ENCODE peak calls at places on chromosomes 11 and 22, in five cellular contexts. L, A, V, I and Q are unnamed samples.
A peak's percentile ranks its signal among the peaks of the same experiment; 100 is the strongest.

GRCh38 chr11:34997872-34998548 is 81.6 kb downstream of the PDHX start:
- DNase-seq in A (no peak), L (peak; percentile 65), V (peak; percentile 57), I (no peak), Q (peak; percentile 59)

GRCh38 chr11:130122141-130122575 is 37.4 kb upstream of the ST14 start:
- DNase-seq in A (peak; percentile 60), V (peak; percentile 65), I (no peak), L (peak; percentile 47), Q (no peak)

GRCh38 chr11:48063424-48063978 is 83.1 kb downstream of the PTPRJ start:
- DNase-seq in L (peak; percentile 98), I (no peak), A (peak; percentile 87), V (peak; percentile 27), Q (peak; percentile 95)

GRCh38 chr22:19478466-19479357 is at the start of gene UFD1:
- DNase-seq in A (peak; percentile 62), I (peak; percentile 85), L (peak; percentile 85), V (no peak), Q (peak; percentile 72)

GRCh38 chr11:95512682-95513081 is 276.9 kb downstream of the FAM76B start:
- DNase-seq in I (peak; percentile 37), A (peak; percentile 93), L (peak; percentile 85), V (peak; percentile 95), Q (peak; percentile 98)

GRCh38 chr11:47607380-47607779 is 13.2 kb upstream of the C1QTNF4 start:
- DNase-seq in A (peak; percentile 94), V (no peak), L (peak; percentile 94), I (no peak), Q (peak; percentile 99)

GRCh38 chr22:35215993-35216392 is 41.3 kb upstream of the HMGXB4 start:
- DNase-seq in V (no peak), I (no peak), A (no peak), L (no peak), Q (no peak)

GRCh38 chr11:17651681-17652080 is 67.7 kb upstream of the MYOD1 start:
- DNase-seq in V (no peak), I (no peak), L (no peak), A (no peak), Q (no peak)

GRCh38 chr22:23212061-23213030 is 32.0 kb downstream of the BCR start:
- DNase-seq in A (no peak), V (no peak), I (no peak), L (no peak), Q (no peak)
- TF ChIP-seq CTCF in A (no peak), V (no peak), I (no peak), L (no peak), Q (no peak)

DNA sequence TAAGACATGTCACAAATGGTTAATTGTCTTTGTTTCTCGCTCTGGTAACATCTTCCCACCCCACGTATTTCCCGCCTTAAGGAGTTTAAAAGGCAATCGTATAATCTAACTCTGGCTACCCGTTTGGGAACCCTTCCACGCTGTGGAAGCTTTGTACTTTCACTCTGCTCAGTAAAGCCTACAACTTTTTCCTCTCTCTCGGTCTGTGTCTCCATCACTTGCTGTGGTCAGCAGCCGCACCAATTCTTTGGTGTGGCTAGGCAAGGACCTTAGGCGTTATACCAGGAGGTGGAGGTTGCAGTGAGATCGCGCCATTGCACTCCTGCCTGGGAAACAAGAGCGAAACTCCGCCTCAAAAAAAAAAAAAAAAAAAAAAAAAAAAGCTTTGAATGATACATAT is 1430.0 kb downstream of the LRRC4C start:
- DNase-seq in V (no peak), A (no peak), I (no peak), L (no peak), Q (no peak)
- H3K4me3 ChIP-seq in V (no peak overlapping the region), A (no peak overlapping the region), I (no peak overlapping the region), L (no peak overlapping the region), Q (no peak overlapping the region)

GRCh38 chr22:43202756-43203155 is 15.8 kb upstream of the TTLL12 start:
- DNase-seq in V (no peak), L (no peak), I (no peak), A (no peak), Q (no peak)

GRCh38 chr22:43201486-43202219 is 14.7 kb upstream of the TTLL12 start:
- DNase-seq in V (no peak), L (no peak), A (no peak), I (no peak), Q (no peak)

GRCh38 chr22:43205261-43205691 is 18.3 kb upstream of the TTLL12 start:
- DNase-seq in V (no peak), L (no peak), I (no peak), A (no peak), Q (no peak)

GRCh38 chr22:43202326-43202725 is 15.4 kb upstream of the TTLL12 start:
- DNase-seq in L (no peak), A (no peak), V (no peak), I (no peak), Q (no peak)

GRCh38 chr22:43203471-43203981 is 16.6 kb upstream of the TTLL12 start:
- DNase-seq in I (no peak), A (no peak), V (no peak), L (no peak), Q (no peak)
- TF ChIP-seq CTCF in I (no peak), A (no peak), V (no peak), L (no peak), Q (no peak)

GRCh38 chr22:36913431-36914382 is at the start of gene CSF2RB:
- DNase-seq in L (no peak), A (no peak), V (no peak), I (peak; percentile 58), Q (no peak)

GRCh38 chr22:36911887-36912661 is 1.4 kb upstream of the CSF2RB start:
- DNase-seq in A (no peak), L (no peak), V (no peak), I (no peak), Q (no peak)

GRCh38 chr22:36912694-36913430 is 566 bp upstream of the CSF2RB start:
- DNase-seq in L (no peak), V (no peak), A (no peak), I (no peak), Q (no peak)

GRCh38 chr22:36916034-36916433 is 2.6 kb downstream of the CSF2RB start:
- DNase-seq in V (no peak), A (no peak), L (no peak), I (no peak), Q (no peak)

DNA sequence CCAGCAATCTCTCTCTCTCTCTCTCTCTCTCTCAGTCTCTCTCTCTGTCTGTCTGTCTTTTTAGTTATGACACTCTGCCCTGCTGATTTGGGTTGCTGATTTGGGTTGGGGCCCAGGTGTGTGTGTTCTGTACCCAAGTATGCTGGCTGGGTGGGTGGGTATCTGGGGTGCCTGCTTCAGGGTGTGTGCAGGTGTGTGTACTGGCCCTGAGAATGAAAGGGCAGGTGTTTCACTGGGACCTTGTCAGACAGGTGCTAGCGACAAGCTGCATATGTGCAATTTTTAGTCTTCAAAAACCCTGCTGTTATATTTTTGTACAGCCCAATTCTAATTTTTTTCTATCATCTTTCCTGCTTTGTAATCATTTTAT is 940 bp downstream of the CSF2RB start:
- DNase-seq in I (no peak), V (no peak), A (no peak), L (no peak), Q (no peak)
- H3K4me3 ChIP-seq in I (no peak overlapping the region), V (no peak overlapping the region), A (no peak overlapping the region), L (no peak overlapping the region), Q (no peak overlapping the region)

GRCh38 chr11:82901165-82901938 is at the start of gene DDIAS:
- DNase-seq in V (peak; percentile 96), L (peak; percentile 99), I (peak; percentile 96), A (peak; percentile 98), Q (peak; percentile 97)
- TF ChIP-seq CTCF in V (no peak), L (no peak), I (no peak), A (no peak), Q (no peak)

GRCh38 chr11:114794048-114794684 is 115.8 kb downstream of the NXPE2 start:
- DNase-seq in I (no peak), L (no peak), V (no peak), A (no peak), Q (no peak)

GRCh38 chr11:114796954-114797721 is 118.8 kb downstream of the NXPE2 start:
- DNase-seq in L (no peak), V (no peak), I (no peak), A (no peak), Q (no peak)

GRCh38 chr11:114799524-114799923 is 121.2 kb downstream of the NXPE2 start:
- DNase-seq in I (no peak), A (no peak), L (no peak), V (no peak), Q (no peak)
- H3K4me3 ChIP-seq in I (no peak overlapping the region), A (no peak overlapping the region), L (no peak overlapping the region), V (no peak overlapping the region), Q (no peak overlapping the region)

GRCh38 chr11:26134481-26135355 is 197.2 kb upstream of the ANO3 start:
- DNase-seq in A (peak; percentile 31), V (peak; percentile 35), L (peak; percentile 60), I (no peak), Q (peak; percentile 24)

GRCh38 chr11:26137651-26138050 is 194.3 kb upstream of the ANO3 start:
- DNase-seq in A (no peak), L (peak; percentile 10), I (no peak), V (peak; percentile 51), Q (peak; percentile 6)

DNA sequence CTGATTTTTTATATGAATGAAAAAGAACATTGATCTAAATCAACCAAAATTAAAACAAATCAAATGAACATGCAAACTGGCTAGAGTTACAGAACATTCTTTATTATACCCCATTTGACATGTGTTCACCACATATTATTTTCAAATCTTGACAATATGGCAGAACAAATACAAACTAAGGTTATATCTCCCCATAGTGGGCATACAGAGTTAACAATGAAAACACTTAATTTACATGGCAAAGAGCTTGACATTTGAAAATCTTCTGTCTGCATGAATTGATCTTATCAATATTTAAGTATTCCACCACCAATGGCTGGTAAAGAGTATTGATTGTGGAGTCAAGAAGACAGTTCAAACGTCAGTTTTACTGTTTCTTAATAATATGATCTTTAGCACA is 197.9 kb upstream of the ANO3 start:
- DNase-seq in I (no peak), L (no peak), A (no peak), V (no peak), Q (no peak)
- TF ChIP-seq CTCF in I (no peak), L (no peak), A (no peak), V (no peak), Q (no peak)